ENCODE peak calls at places on chromosome 12, in six cellular contexts. S, Y, G, L, W and X are unnamed samples.
A peak's percentile ranks its signal among the peaks of the same experiment; 100 is the strongest.

GRCh38 chr12:103742349-103742784 is 98.7 kb downstream of the NT5DC3 start:
- DNase-seq in S (no peak), L (peak; percentile 59), G (no peak), Y (no peak), W (no peak), X (no peak)

GRCh38 chr12:111404362-111405148 is 1.2 kb upstream of the SH2B3 start:
- DNase-seq in S (peak; percentile 92), Y (peak; percentile 81), G (no peak), W (no peak), L (no peak), X (no peak)

GRCh38 chr12:30753233-30753632 is 1.5 kb downstream of the CAPRIN2 start:
- DNase-seq in Y (peak; percentile 60), G (no peak), L (no peak), W (no peak), S (peak; percentile 83), X (no peak)

GRCh38 chr12:131983026-131983425 is 33.3 kb downstream of the EP400 start:
- DNase-seq in L (no peak), G (no peak), S (no peak), Y (no peak), W (no peak), X (no peak)

GRCh38 chr12:104457746-104458644 is 1.2 kb downstream of the CHST11 start:
- DNase-seq in W (no peak), G (no peak), Y (peak; percentile 73), S (no peak), L (peak; percentile 31), X (no peak)

GRCh38 chr12:60415361-60415760 is 819.5 kb downstream of the SLC16A7 start:
- DNase-seq in G (no peak), W (no peak), Y (no peak), L (no peak), S (no peak), X (no peak)

GRCh38 chr12:2998789-2999264 is 39.6 kb downstream of the TEAD4 start:
- DNase-seq in L (no peak), W (peak; percentile 51), G (no peak), Y (no peak), S (peak; percentile 79), X (peak; percentile 60)

GRCh38 chr12:68154768-68155167 is 4.8 kb downstream of the IFNG start:
- DNase-seq in S (no peak), Y (no peak), G (no peak), L (no peak), W (no peak), X (no peak)

GRCh38 chr12:27615331-27615891 is 80.8 kb upstream of the REP15 start:
- DNase-seq in L (no peak), Y (no peak), S (peak; percentile 70), G (no peak), W (no peak), X (no peak)

GRCh38 chr12:76768566-76768965 is 4.7 kb downstream of the ZDHHC17 start:
- DNase-seq in S (no peak), W (no peak), G (no peak), Y (no peak), L (no peak), X (no peak)

GRCh38 chr12:24839268-24839791 is 109.6 kb downstream of the BCAT1 start:
- DNase-seq in Y (no peak), S (no peak), G (no peak), L (no peak), W (no peak), X (no peak)

GRCh38 chr12:123369209-123369608 is 4.6 kb upstream of the SBNO1 start:
- DNase-seq in G (no peak), W (no peak), Y (no peak), L (no peak), S (no peak), X (no peak)

GRCh38 chr12:38144601-38145436 is 171.8 kb upstream of the ALG10B start:
- DNase-seq in G (no peak), L (peak; percentile 27), Y (no peak), W (no peak), S (no peak), X (no peak)

GRCh38 chr12:120102189-120103043 is 14.1 kb downstream of the RAB35 start:
- DNase-seq in S (no peak), Y (no peak), G (no peak), W (no peak), L (no peak), X (no peak)

GRCh38 chr12:123077298-123078113 is 73.4 kb downstream of the PITPNM2 start:
- DNase-seq in G (no peak), Y (no peak), S (no peak), W (no peak), L (no peak), X (no peak)

GRCh38 chr12:26058308-26058707 is 66.5 kb downstream of the BHLHE41 start:
- DNase-seq in L (no peak), Y (peak; percentile 23), G (no peak), W (no peak), S (no peak), X (no peak)

GRCh38 chr12:21818627-21819026 is 44.1 kb upstream of the KCNJ8 start:
- DNase-seq in L (no peak), Y (no peak), S (no peak), G (no peak), W (no peak), X (no peak)

GRCh38 chr12:46492471-46493351 is 120.1 kb upstream of the SLC38A2 start:
- DNase-seq in G (no peak), L (peak; percentile 25), W (no peak), S (peak; percentile 63), Y (no peak), X (no peak)

GRCh38 chr12:89208661-89209096 is 143.6 kb downstream of the DUSP6 start:
- DNase-seq in W (no peak), L (no peak), S (peak; percentile 73), G (no peak), Y (no peak), X (no peak)

GRCh38 chr12:16881986-16882385 is 276.0 kb upstream of the LMO3 start:
- DNase-seq in Y (no peak), S (no peak), G (no peak), L (no peak), W (no peak), X (no peak)

GRCh38 chr12:12685305-12685704 is 10.7 kb downstream of the GPR19 start:
- DNase-seq in W (no peak), G (no peak), S (peak; percentile 64), L (no peak), Y (no peak), X (no peak)

GRCh38 chr12:6201775-6202292 is 1.6 kb downstream of the CD9 start:
- DNase-seq in W (no peak), L (no peak), S (no peak), G (no peak), Y (no peak), X (no peak)
- H3K4me3 ChIP-seq in W (peak overlapping the region; percentile 96), L (peak overlapping the region; percentile 97), S (no peak overlapping the region), G (peak overlapping the region; percentile 87), Y (no peak overlapping the region), X (peak overlapping the region; percentile 95)

GRCh38 chr12:690466-690865 is 27.2 kb upstream of the NINJ2 start:
- DNase-seq in G (no peak), W (no peak), S (peak; percentile 66), Y (no peak), L (no peak), X (no peak)
- H3K27ac ChIP-seq in G (peak overlapping the region; percentile 48), W (no peak overlapping the region), S (no peak overlapping the region), Y (no peak overlapping the region), L (no peak overlapping the region), X (no peak overlapping the region)

GRCh38 chr12:91988571-91988970 is 157.1 kb downstream of the BTG1 start:
- DNase-seq in L (no peak), Y (no peak), G (no peak), S (no peak), W (no peak), X (no peak)
- H3K4me1 ChIP-seq in L (peaks cover 21% of the 10 kb centered on the region), Y (no peaks in the 10 kb centered on the region), G (no peaks in the 10 kb centered on the region), S (no peaks in the 10 kb centered on the region), W (peaks cover 8% of the 10 kb centered on the region), X (peaks cover 75% of the 10 kb centered on the region)

GRCh38 chr12:55666508-55666907 is 29.8 kb downstream of the OR10P1 start:
- DNase-seq in S (no peak), Y (no peak), W (no peak), L (no peak), G (no peak), X (no peak)
- H3K4me3 ChIP-seq in S (no peak overlapping the region), Y (no peak overlapping the region), W (no peak overlapping the region), L (no peak overlapping the region), G (no peak overlapping the region), X (no peak overlapping the region)

GRCh38 chr12:121238604-121239334 is 28.8 kb downstream of the P2RX4 start:
- DNase-seq in W (no peak), S (peak; percentile 29), G (no peak), L (no peak), Y (no peak), X (no peak)

GRCh38 chr12:121239335-121239678 is 29.4 kb downstream of the P2RX4 start:
- DNase-seq in G (no peak), L (no peak), Y (no peak), W (no peak), S (no peak), X (no peak)

GRCh38 chr12:121241203-121241970 is 31.5 kb downstream of the P2RX4 start:
- DNase-seq in W (no peak), Y (no peak), L (no peak), G (no peak), S (no peak), X (no peak)

GRCh38 chr12:121240484-121241202 is 30.7 kb downstream of the P2RX4 start:
- DNase-seq in G (no peak), L (no peak), Y (no peak), S (peak; percentile 40), W (peak; percentile 51), X (peak; percentile 42)

DNA sequence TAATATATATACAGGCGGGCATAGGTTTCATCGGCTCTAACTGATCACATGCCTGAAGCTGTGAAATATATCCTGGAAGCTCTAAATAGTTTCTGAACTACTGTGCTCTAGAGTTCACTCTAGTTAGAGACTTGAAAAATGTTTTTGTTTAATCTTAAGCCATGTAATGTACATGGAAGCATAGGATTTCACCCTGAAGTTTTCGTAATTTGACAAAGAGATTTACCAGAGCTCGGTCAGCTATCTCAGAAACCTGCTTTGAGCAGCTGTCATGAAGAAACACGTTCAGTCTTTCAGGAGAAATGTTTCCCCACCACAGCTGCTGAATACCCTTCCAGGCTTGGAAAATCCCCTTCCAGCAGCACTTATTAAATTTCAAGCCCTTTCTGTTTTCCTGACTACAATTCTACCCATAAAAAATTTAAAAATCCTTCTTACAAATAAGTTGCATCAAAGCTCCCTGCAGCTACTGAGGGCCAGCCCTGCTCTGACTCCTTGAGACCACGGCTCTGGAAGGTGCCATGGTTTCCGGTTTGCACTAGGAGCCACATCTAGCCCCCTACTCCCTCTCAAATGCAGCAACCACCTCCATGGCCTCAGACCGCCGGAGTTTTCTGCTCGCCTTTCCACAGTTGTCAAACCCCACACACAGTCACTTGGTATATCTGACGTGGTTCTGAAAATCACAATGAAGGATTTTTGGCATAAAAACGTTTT is 29.9 kb downstream of the P2RX4 start:
- DNase-seq in G (no peak), L (no peak), Y (no peak), W (no peak), S (no peak), X (no peak)
- H3K27ac ChIP-seq in G (peak overlapping the region; percentile 54), L (no peak overlapping the region), Y (no peak overlapping the region), W (peak overlapping the region; percentile 73), S (no peak overlapping the region), X (peak overlapping the region; percentile 64)